ENCODE peak calls at places on chromosomes 2 and 18, in five cellular contexts. L, K, U, J and O are unnamed samples.

GRCh38 chr2:20326163-20326780 is 24.4 kb downstream of the PUM2 start:
- DNase-seq in L (peak; percentile 23), K (peak; percentile 77), U (peak; percentile 79), J (peak; percentile 57), O (peak; percentile 28)

GRCh38 chr2:111661286-111661940 is 222.6 kb downstream of the ANAPC1 start:
- DNase-seq in L (no peak), K (no peak), U (peak; percentile 25), J (no peak), O (no peak)

GRCh38 chr2:230924470-230925341 is at the start of gene GPR55:
- DNase-seq in L (no peak), K (peak; percentile 64), U (peak; percentile 87), J (peak; percentile 41), O (no peak)

GRCh38 chr2:43792653-43793052 is 18.8 kb downstream of the DYNC2LI1 start:
- DNase-seq in L (no peak), K (no peak), U (no peak), J (no peak), O (no peak)

GRCh38 chr18:34222396-34223163 is 2.1 kb downstream of the NOL4 start:
- DNase-seq in L (no peak), K (peak; percentile 86), U (peak; percentile 87), J (no peak), O (no peak)

GRCh38 chr18:14925281-14925709 is 177.3 kb downstream of the ANKRD30B start:
- DNase-seq in L (no peak), K (no peak), U (no peak), J (no peak), O (no peak)

GRCh38 chr2:12844511-12844910 is 127.8 kb downstream of the TRIB2 start:
- DNase-seq in L (no peak), K (no peak), U (no peak), J (no peak), O (no peak)

GRCh38 chr18:21074336-21075323 is 37.0 kb downstream of the ROCK1 start:
- DNase-seq in L (no peak), K (no peak), U (no peak), J (no peak), O (no peak)

GRCh38 chr2:43905388-43905803 is 66.6 kb downstream of the ABCG8 start:
- DNase-seq in L (no peak), K (no peak), U (no peak), J (no peak), O (no peak)

GRCh38 chr18:35682282-35682867 is 100.8 kb downstream of the GALNT1 start:
- DNase-seq in L (no peak), K (no peak), U (no peak), J (no peak), O (no peak)

GRCh38 chr2:201116959-201117734 is 1.2 kb downstream of the CFLAR start:
- DNase-seq in L (no peak), K (no peak), U (peak; percentile 63), J (peak; percentile 59), O (peak; percentile 80)

GRCh38 chr2:119476301-119477117 is 44.9 kb downstream of the TMEM37 start:
- DNase-seq in L (peak; percentile 4), K (peak; percentile 82), U (peak; percentile 93), J (peak; percentile 32), O (peak; percentile 34)

GRCh38 chr2:98647636-98648035 is 39.2 kb downstream of the UNC50 start:
- DNase-seq in L (no peak), K (no peak), U (no peak), J (no peak), O (no peak)

GRCh38 chr2:8661736-8662135 is 20.1 kb upstream of the ID2 start:
- DNase-seq in L (no peak), K (peak; percentile 75), U (no peak), J (no peak), O (no peak)

GRCh38 chr2:195270466-195270865 is 386.6 kb upstream of the SLC39A10 start:
- DNase-seq in L (no peak), K (peak; percentile 29), U (no peak), J (no peak), O (no peak)

GRCh38 chr2:74005786-74006185 is 21.1 kb downstream of the TET3 start:
- DNase-seq in L (no peak), K (no peak), U (no peak), J (no peak), O (no peak)

GRCh38 chr2:167140767-167141166 is 252.5 kb downstream of the XIRP2 start:
- DNase-seq in L (no peak), K (no peak), U (no peak), J (no peak), O (no peak)

GRCh38 chr2:85933753-85934594 is 45.2 kb upstream of the ST3GAL5 start:
- DNase-seq in L (no peak), K (no peak), U (no peak), J (no peak), O (no peak)

GRCh38 chr18:75241705-75242104 is 31.1 kb downstream of the TSHZ1 start:
- DNase-seq in L (no peak), K (no peak), U (no peak), J (no peak), O (no peak)

GRCh38 chr18:6980363-6980762 is 137.2 kb downstream of the LAMA1 start:
- DNase-seq in L (no peak), K (no peak), U (no peak), J (no peak), O (no peak)

GRCh38 chr2:145569108-145569507 is 1049.2 kb upstream of the ZEB2 start:
- DNase-seq in L (no peak), K (no peak), U (no peak), J (no peak), O (no peak)

GRCh38 chr2:86622409-86622877 is 1.2 kb downstream of the RNF103 start:
- DNase-seq in L (no peak), K (peak; percentile 49), U (peak; percentile 69), J (peak; percentile 35), O (peak; percentile 23)

GRCh38 chr2:223929575-223930001 is 15.5 kb downstream of the WDFY1 start:
- DNase-seq in L (no peak), K (no peak), U (no peak), J (peak; percentile 58), O (peak; percentile 55)

GRCh38 chr18:42545825-42546224 is 569.7 kb downstream of the RIT2 start:
- DNase-seq in L (no peak), K (no peak), U (no peak), J (no peak), O (no peak)

GRCh38 chr2:127313359-127313758 is 19.4 kb upstream of the ERCC3 start:
- DNase-seq in L (no peak), K (no peak), U (no peak), J (no peak), O (no peak)

GRCh38 chr2:172280820-172281454 is 146.4 kb upstream of the ITGA6 start:
- DNase-seq in L (no peak), K (no peak), U (no peak), J (no peak), O (no peak)

GRCh38 chr2:25009954-25010353 is 31.9 kb upstream of the EFR3B start:
- DNase-seq in L (no peak), K (no peak), U (no peak), J (no peak), O (no peak)

GRCh38 chr18:65498605-65499004 is 252.2 kb upstream of the CDH7 start:
- DNase-seq in L (no peak), K (no peak), U (no peak), J (no peak), O (no peak)

GRCh38 chr2:127913808-127914457 is 28.2 kb upstream of the AMMECR1L start:
- DNase-seq in L (no peak), K (no peak), U (no peak), J (no peak), O (no peak)

GRCh38 chr2:214856116-214856515 is 46.6 kb upstream of the BARD1 start:
- DNase-seq in L (no peak), K (no peak), U (no peak), J (no peak), O (no peak)

GRCh38 chr2:219457784-219458369 is 23.2 kb downstream of the SPEG start:
- DNase-seq in L (no peak), K (peak; percentile 63), U (peak; percentile 79), J (no peak), O (no peak)

GRCh38 chr2:181430406-181431199 is 26.6 kb upstream of the ITGA4 start:
- DNase-seq in L (no peak), K (peak; percentile 29), U (no peak), J (peak; percentile 17), O (peak; percentile 59)

GRCh38 chr18:31273812-31274527 is 44.0 kb upstream of the DSG1 start:
- DNase-seq in L (no peak), K (no peak), U (no peak), J (no peak), O (no peak)